ENCODE peak calls at places on chromosomes 4 and X, in eight cellular contexts. P, G, Q, C, M, J, Z and H are unnamed samples.

GRCh38 chrX:74349387-74349786 is 45.4 kb downstream of the ZCCHC13 start:
- DNase-seq in P (peak; percentile 55), G (no peak), Q (no peak), C (no peak), M (no peak), J (no peak), Z (no peak), H (no peak)

GRCh38 chr4:77538574-77539157 is 67.0 kb upstream of the CXCL13 start:
- DNase-seq in P (peak; percentile 17), G (no peak), Q (no peak), C (peak; percentile 22), M (peak; percentile 71), J (no peak), Z (no peak), H (no peak)

GRCh38 chr4:165398570-165398969 is 19.8 kb downstream of the CPE start:
- DNase-seq in P (no peak), G (peak; percentile 12), Q (no peak), C (no peak), M (peak; percentile 30), J (no peak), Z (peak; percentile 12), H (no peak)

GRCh38 chr4:71941001-71941400 is 90.8 kb upstream of the NPFFR2 start:
- DNase-seq in P (no peak), G (peak; percentile 18), Q (no peak), C (no peak), M (peak; percentile 44), J (no peak), Z (peak; percentile 35), H (peak; percentile 20)

GRCh38 chr4:176448761-176449160 is 129.0 kb downstream of the SPCS3 start:
- DNase-seq in P (no peak), G (peak; percentile 2), Q (no peak), C (no peak), M (no peak), J (no peak), Z (no peak), H (no peak)

GRCh38 chrX:15761564-15762191 is 23.6 kb downstream of the CA5B start:
- DNase-seq in P (no peak), G (peak; percentile 40), Q (no peak), C (no peak), M (peak; percentile 20), J (no peak), Z (peak; percentile 32), H (peak; percentile 19)

GRCh38 chr4:158008551-158009218 is 164.1 kb downstream of the GASK1B start:
- DNase-seq in P (no peak), G (no peak), Q (no peak), C (no peak), M (peak; percentile 31), J (peak; percentile 65), Z (no peak), H (no peak)

GRCh38 chr4:84915396-84915780 is 51.1 kb downstream of the WDFY3 start:
- DNase-seq in P (no peak), G (no peak), Q (no peak), C (no peak), M (no peak), J (no peak), Z (no peak), H (no peak)

GRCh38 chr4:158253350-158253980 is 43.2 kb downstream of the TMEM144 start:
- DNase-seq in P (peak; percentile 47), G (peak; percentile 50), Q (no peak), C (no peak), M (peak; percentile 59), J (peak; percentile 66), Z (peak; percentile 71), H (peak; percentile 55)

GRCh38 chr4:104524591-104524990 is 29.9 kb upstream of the CXXC4 start:
- DNase-seq in P (no peak), G (no peak), Q (no peak), C (no peak), M (no peak), J (no peak), Z (no peak), H (no peak)

GRCh38 chr4:10962246-10962645 is 277.7 kb upstream of the CLNK start:
- DNase-seq in P (no peak), G (no peak), Q (no peak), C (no peak), M (no peak), J (no peak), Z (no peak), H (no peak)

GRCh38 chr4:184728858-184729257 is 5.0 kb downstream of the CENPU start:
- DNase-seq in P (no peak), G (no peak), Q (no peak), C (no peak), M (no peak), J (no peak), Z (no peak), H (no peak)

GRCh38 chr4:31807036-31807435 is 1086.9 kb downstream of the PCDH7 start:
- DNase-seq in P (no peak), G (no peak), Q (no peak), C (no peak), M (no peak), J (no peak), Z (no peak), H (no peak)

GRCh38 chr4:104146048-104146447 is 348.6 kb downstream of the CXXC4 start:
- DNase-seq in P (no peak), G (no peak), Q (no peak), C (no peak), M (no peak), J (no peak), Z (no peak), H (no peak)

GRCh38 chrX:108245462-108245861 is 153.9 kb downstream of the ATG4A start:
- DNase-seq in P (no peak), G (no peak), Q (no peak), C (no peak), M (no peak), J (no peak), Z (no peak), H (no peak)

DNA sequence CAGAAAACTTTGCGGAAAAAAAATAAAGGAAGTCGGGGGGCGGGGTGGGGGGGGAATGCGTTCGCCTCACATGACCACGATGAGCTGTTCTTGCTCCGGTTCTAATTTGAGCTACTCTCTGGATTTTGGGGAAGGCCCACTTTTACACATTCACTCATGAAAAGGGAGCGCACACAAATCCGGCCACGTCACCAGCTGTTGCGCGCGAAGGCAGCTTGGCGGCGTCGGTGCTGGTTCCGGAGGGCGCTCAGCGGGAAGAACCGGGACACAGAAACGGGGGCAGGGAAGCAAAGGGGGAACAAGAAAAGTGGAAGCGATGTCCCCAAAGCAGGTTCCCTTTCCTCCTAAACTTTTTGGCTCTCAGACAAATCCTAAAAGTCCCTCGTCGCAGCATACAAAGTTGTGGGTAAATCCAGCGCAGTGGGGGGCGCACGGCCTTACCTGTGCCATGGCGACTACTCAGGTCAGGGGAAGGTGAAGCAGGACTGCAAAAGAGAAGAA is 590 bp downstream of the ANXA5 start:
- DNase-seq in P (peak; percentile 81), G (peak; percentile 45), Q (peak; percentile 92), C (no peak), M (peak; percentile 78), J (peak; percentile 89), Z (peak; percentile 46), H (peak; percentile 13)
- TF ChIP-seq CTCF in P (peak; percentile 34), G (no peak), Q (peak; percentile 29), C (peak; percentile 24), M (peak; percentile 40), J (peak; percentile 32), Z (no peak), H (no peak)

DNA sequence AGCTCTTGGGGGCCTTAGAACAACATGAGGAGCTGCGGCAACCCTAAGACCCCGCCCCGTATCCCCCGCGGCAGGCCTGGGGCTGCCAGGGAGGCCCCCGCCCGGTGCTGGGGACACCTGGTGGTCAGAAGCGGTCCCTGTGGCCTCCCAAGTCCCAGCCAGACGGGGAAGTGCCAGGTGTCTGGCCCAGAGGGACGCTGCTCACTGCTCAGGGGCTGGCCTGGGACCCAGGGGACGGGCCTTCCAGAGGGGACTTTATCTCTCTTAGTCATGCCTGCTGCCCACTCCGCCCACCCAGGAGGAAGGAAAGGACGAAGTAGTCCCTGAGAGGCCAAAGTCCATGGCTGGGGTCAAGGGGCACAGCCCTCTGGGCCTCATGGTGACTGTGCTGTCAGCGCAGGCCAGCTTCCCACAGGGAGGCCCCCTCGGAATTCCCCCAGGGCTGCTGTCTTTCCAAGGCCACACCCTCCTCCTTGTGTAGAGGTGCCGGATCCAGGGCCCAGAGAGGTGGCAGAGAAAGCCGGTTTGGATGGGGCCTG is 31.0 kb upstream of the HTRA3 start:
- DNase-seq in P (no peak), G (peak; percentile 68), Q (no peak), C (no peak), M (no peak), J (no peak), Z (peak; percentile 83), H (peak; percentile 76)
- TF ChIP-seq CTCF in P (peak; percentile 23), G (peak; percentile 60), Q (no peak), C (peak; percentile 40), M (no peak), J (no peak), Z (peak; percentile 63), H (peak; percentile 61)

DNA sequence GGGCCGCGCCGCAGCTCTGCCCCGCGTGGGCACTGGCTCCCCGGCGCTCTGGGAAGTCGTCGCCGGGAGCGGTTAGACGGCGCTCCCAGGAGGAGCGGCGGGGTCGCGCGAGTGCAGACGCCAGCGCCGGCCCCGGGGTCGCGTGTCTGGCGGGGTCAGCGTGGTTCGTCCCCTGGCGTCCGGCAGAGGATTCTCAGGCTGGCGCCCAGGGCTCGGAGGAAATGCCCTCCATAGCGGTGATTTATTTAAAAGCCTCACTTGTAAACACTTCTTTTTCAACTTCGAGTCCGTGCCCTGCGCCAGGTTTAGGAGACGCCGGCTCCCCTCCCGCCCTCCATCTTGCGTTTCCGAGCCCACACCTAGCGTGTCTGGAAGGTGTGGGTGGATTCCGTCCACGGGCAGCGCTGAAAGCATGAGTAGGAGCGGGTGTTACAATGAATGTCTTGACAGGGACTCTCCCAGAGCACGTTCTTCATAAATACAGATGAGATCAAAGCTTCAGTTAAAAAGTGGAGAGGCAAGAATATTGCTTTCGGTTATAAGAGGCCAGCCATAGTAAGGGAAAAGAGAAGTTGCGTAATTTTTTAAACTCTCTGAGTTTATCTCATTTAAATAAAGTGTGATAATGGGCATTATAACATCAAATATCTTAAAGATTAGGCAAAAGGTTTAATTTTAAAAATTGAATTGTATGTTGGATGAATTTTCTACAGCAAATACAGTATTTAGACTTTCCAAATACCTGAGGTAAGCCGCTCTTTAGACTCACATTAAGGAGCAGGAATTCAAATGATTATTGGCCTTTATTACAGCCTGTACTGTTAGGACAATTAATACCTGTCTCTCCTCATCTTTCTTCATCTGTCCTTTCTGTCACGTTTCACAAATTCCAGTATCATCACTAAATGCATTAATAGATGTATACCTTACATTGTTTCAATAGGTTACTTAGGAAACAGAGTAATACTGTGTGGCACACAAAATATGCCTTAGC is 863 bp downstream of the FAM241A start:
- DNase-seq in P (peak; percentile 28), G (peak; percentile 73), Q (peak; percentile 72), C (no peak), M (peak; percentile 59), J (peak; percentile 41), Z (peak; percentile 55), H (peak; percentile 17)
- TF ChIP-seq CTCF in P (peak; percentile 14), G (peak; percentile 20), Q (no peak), C (no peak), M (no peak), J (no peak), Z (no peak), H (peak; percentile 12)

GRCh38 chrX:144717682-144718081 is 529.6 kb upstream of the SPANXN1 start:
- DNase-seq in P (no peak), G (no peak), Q (no peak), C (no peak), M (no peak), J (no peak), Z (no peak), H (no peak)

DNA sequence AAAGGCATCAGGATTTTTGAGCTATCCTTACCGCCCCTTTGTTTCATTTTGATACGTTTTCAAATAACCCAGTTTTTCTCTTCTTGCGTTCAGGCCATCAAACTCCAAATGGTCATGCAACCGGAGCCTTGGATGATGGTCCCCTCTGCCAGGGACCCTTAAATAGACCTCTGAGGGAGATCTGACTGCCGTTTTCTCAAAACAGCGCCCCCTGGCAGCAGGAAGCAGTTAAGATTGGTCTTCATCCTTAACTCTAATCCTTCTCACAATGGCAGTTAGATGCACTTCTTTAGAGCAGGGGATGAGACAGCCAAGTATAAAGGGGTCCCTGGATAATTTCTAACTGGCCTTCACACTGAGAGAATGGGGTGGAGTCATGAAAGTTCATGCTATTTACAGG is 525.0 kb upstream of the SPANXN1 start:
- DNase-seq in P (no peak), G (no peak), Q (no peak), C (no peak), M (no peak), J (no peak), Z (no peak), H (no peak)
- TF ChIP-seq CTCF in P (no peak), G (no peak), Q (no peak), C (peak; percentile 8), M (no peak), J (no peak), Z (no peak), H (no peak)